ENCODE peak calls at places on chromosomes 13 and 19, in nine cellular contexts. M is tibial nerve; Q is mesendoderm; C is aorta; R is effector memory CD4-positive, alpha-beta T cell; Y is tibial artery; N is IMR-90; I is gastrocnemius medialis; K is transverse colon. G is an unnamed sample. For H3K4me1, the result is how much of the 10 kb centered on the place peaks cover.

GRCh38 chr13:98141091-98141490 is 1.8 kb upstream of the FARP1 start:
- DNase-seq in N (no peak), Y (no peak), C (no peak), Q (peak), K (no peak), R (no peak), M (no peak), I (no peak), G (no peak)

GRCh38 chr19:49362048-49362925 is at the start of gene TEAD2:
- DNase-seq in C (peak), I (peak), N (peak), M (peak), K (peak), R (no peak), Y (peak), Q (peak), G (no peak)

GRCh38 chr13:101454767-101455166 is 2.3 kb downstream of the ITGBL1 start:
- DNase-seq in Y (no peak), Q (no peak), I (no peak), N (peak), C (no peak), M (no peak), K (no peak), R (no peak), G (no peak)

GRCh38 chr13:51303063-51303552 is 36.4 kb upstream of the SERPINE3 start:
- DNase-seq in M (no peak), I (no peak), N (no peak), Q (no peak), Y (no peak), R (no peak), K (no peak), C (no peak), G (peak)

GRCh38 chr19:42569193-42569592 is 25.5 kb downstream of the CEACAM8 start:
- DNase-seq in K (no peak), I (no peak), C (no peak), M (no peak), Y (no peak), N (no peak), R (no peak), Q (no peak), G (no peak)

GRCh38 chr13:56735537-56735942 is 405.2 kb upstream of the PRR20A start:
- DNase-seq in C (no peak), Y (no peak), I (no peak), K (no peak), N (no peak), M (no peak), R (no peak), Q (no peak), G (no peak)

GRCh38 chr13:100229603-100230002 is 140.7 kb downstream of the PCCA start:
- DNase-seq in K (no peak), I (no peak), Y (no peak), M (no peak), C (no peak), R (no peak), Q (no peak), N (no peak), G (no peak)

GRCh38 chr19:18470153-18470552 is 32.2 kb upstream of the ISYNA1 start:
- DNase-seq in K (no peak), I (no peak), Q (peak), Y (no peak), C (peak), R (no peak), M (no peak), N (no peak), G (no peak)

GRCh38 chr13:27035892-27036235 is 135.7 kb downstream of the USP12 start:
- DNase-seq in C (no peak), Y (no peak), M (no peak), R (no peak), N (peak), I (no peak), K (no peak), Q (no peak), G (no peak)

GRCh38 chr19:44756089-44756562 is 7.6 kb downstream of the BCL3 start:
- DNase-seq in I (no peak), Q (no peak), C (no peak), N (no peak), K (no peak), Y (no peak), M (no peak), R (no peak), G (no peak)

GRCh38 chr19:51427220-51427619 is 9.8 kb upstream of the SIGLEC10 start:
- DNase-seq in R (no peak), M (no peak), I (peak), K (no peak), Y (no peak), N (no peak), Q (no peak), C (no peak), G (no peak)

GRCh38 chr19:290539-291521 is at the start of gene PLPP2:
- DNase-seq in I (no peak), M (no peak), Y (peak), Q (peak), N (no peak), C (no peak), R (no peak), K (peak), G (peak)

GRCh38 chr13:37595162-37595561 is 3.4 kb downstream of the POSTN start:
- DNase-seq in N (peak), C (no peak), M (no peak), R (no peak), Y (no peak), I (no peak), K (no peak), Q (no peak), G (peak)

GRCh38 chr13:75771818-75772217 is 135.7 kb downstream of the LMO7 start:
- DNase-seq in Y (no peak), M (no peak), C (no peak), Q (no peak), K (no peak), N (peak), I (no peak), R (no peak), G (no peak)

GRCh38 chr19:11560404-11560988 is 1.5 kb upstream of the ELOF1 start:
- DNase-seq in C (no peak), M (no peak), Y (no peak), N (peak), K (peak), R (peak), Q (peak), I (no peak), G (no peak)

DNA sequence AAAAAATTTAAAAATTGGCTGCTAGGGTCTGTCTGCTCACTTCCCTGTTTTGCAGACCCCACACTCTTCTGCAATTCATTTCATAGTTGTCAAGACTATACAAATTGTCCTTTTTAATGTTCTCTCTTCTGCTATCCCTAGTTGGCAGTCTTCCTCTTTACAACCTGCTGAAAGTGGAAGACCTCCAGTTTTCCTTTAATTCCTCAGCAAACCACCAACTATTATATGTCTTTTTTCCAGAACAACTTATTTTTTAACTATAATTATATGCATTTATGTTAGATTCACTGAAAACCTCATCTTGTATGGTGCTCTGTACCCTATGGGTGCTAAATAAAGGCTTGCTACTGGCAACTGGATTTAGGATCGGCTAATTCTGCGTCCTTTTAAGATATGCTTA is 1.1 kb upstream of the PHF11 start:
- DNase-seq in I (no peak), N (no peak), Y (no peak), R (no peak), Q (no peak), C (no peak), K (no peak), M (no peak), G (no peak)
- H3K27ac ChIP-seq in I (peak), N (no peak), Y (peak), R (peak), Q (no peak), C (peak), K (peak), M (peak), G (no peak)

GRCh38 chr13:40565282-40566148 is 100.9 kb downstream of the FOXO1 start:
- DNase-seq in R (no peak), N (no peak), C (no peak), Q (no peak), I (no peak), M (no peak), K (no peak), Y (no peak), G (no peak)
- H3K4me3 ChIP-seq in R (no peak), N (no peak), C (no peak), Q (no peak), I (no peak), M (no peak), K (no peak), Y (no peak), G (no peak)

GRCh38 chr19:38561053-38561606 is 56.6 kb downstream of the MAP4K1 start:
- DNase-seq in Q (no peak), Y (no peak), C (no peak), K (no peak), I (peak), R (no peak), M (no peak), N (no peak), G (no peak)
- H3K4me1 ChIP-seq in Q (under half), Y (under half), C (under half), K (under half), I (under half), R (under half), M (under half), N (under half), G (under half)

GRCh38 chr19:47049307-47049700 is 880 bp upstream of the TMEM160 start:
- DNase-seq in I (no peak), Q (peak), R (no peak), N (peak), Y (no peak), K (no peak), M (no peak), C (no peak), G (no peak)
- H3K27ac ChIP-seq in I (no peak), Q (no peak), R (no peak), N (peak), Y (peak), K (no peak), M (no peak), C (no peak), G (no peak)

DNA sequence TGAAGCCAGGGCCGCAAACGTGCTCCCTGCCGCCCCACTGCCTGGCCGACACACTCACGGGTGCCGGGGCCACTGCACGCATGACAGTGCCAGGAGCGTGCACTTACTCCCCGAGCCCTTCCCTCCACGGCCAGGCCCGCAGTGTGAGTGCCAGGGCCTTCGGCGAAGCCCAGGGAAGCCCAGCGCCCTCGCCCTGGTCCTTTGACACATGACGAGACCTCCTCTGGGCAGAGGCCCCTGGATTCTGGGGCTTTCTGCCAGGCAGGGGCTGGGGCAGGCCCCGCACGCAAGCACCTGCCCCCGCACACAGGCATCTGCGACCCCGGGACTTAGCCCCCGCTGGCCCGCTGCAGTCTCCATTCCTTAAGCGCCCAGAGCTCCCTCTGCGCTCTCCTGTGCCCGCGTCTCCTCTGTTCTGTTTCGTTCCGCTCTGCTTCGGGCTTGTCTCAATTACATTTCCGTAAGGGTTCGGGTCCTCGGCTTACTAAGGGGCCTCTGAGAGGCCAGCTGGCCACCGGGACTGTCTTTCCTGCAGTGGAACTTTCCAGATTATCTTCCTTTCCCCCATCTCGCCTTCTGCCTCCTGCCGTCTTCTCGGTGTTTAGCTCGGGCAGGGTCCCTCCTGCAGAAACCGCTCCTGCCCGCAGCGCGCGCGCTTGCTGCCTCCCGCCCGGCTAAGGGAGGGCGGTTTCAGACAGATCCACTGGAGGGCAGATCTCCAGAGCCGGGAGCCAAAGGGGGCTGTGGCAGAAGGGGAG is 98.8 kb downstream of the ING1 start:
- DNase-seq in Y (peak), I (no peak), N (no peak), Q (peak), C (no peak), K (no peak), M (no peak), R (no peak), G (no peak)
- H3K4me3 ChIP-seq in Y (peak), I (peak), N (peak), Q (no peak), C (no peak), K (no peak), M (no peak), R (peak), G (no peak)

GRCh38 chr13:22064854-22065646 is 394.2 kb downstream of the FGF9 start:
- DNase-seq in Y (no peak), Q (peak), R (no peak), K (no peak), I (no peak), N (no peak), M (no peak), C (no peak), G (no peak)

GRCh38 chr13:22061371-22061805 is 390.5 kb downstream of the FGF9 start:
- DNase-seq in C (no peak), R (no peak), M (no peak), N (no peak), Q (peak), Y (no peak), K (no peak), I (no peak), G (no peak)

GRCh38 chr13:22063416-22064124 is 392.7 kb downstream of the FGF9 start:
- DNase-seq in Q (no peak), I (no peak), N (no peak), C (no peak), R (no peak), M (no peak), K (no peak), Y (no peak), G (no peak)

GRCh38 chr13:22061806-22062391 is 391.0 kb downstream of the FGF9 start:
- DNase-seq in Q (no peak), M (no peak), N (no peak), I (no peak), Y (no peak), C (no peak), R (no peak), K (no peak), G (no peak)

GRCh38 chr13:22062478-22063205 is 391.8 kb downstream of the FGF9 start:
- DNase-seq in Y (no peak), K (no peak), Q (no peak), N (peak), C (no peak), R (no peak), I (no peak), M (no peak), G (no peak)
- H3K4me1 ChIP-seq in Y (under half), K (under half), Q (under half), N (under half), C (under half), R (half or more), I (under half), M (under half), G (under half)

GRCh38 chr13:60334310-60334709 is 62.7 kb upstream of the TDRD3 start:
- DNase-seq in I (no peak), N (no peak), R (no peak), C (no peak), Y (no peak), M (no peak), K (no peak), Q (no peak), G (no peak)
- H3K27ac ChIP-seq in I (no peak), N (no peak), R (no peak), C (no peak), Y (no peak), M (no peak), K (no peak), Q (no peak), G (no peak)

GRCh38 chr19:38737921-38738731 is 6.1 kb downstream of the CAPN12 start:
- DNase-seq in M (no peak), Q (no peak), I (no peak), Y (no peak), C (peak), N (no peak), K (no peak), R (no peak), G (no peak)
- H3K4me3 ChIP-seq in M (no peak), Q (no peak), I (no peak), Y (no peak), C (no peak), N (no peak), K (no peak), R (no peak), G (no peak)

GRCh38 chr19:7925171-7925837 is 631 bp downstream of the CTXN1 start:
- DNase-seq in K (peak), C (peak), M (no peak), Y (peak), I (no peak), R (peak), N (peak), Q (peak), G (no peak)
- H3K4me1 ChIP-seq in K (half or more), C (under half), M (under half), Y (half or more), I (under half), R (under half), N (under half), Q (under half), G (under half)